ENCODE peak calls at places on chromosomes 5 and 9, in four cellular contexts. M, H, D and K are unnamed samples.

GRCh38 chr5:56455417-56455816 is 222.3 kb upstream of the ANKRD55 start:
- DNase-seq in M (no peak), H (no peak), D (no peak), K (no peak)

GRCh38 chr5:119072496-119072895 is 1.6 kb downstream of the DMXL1 start:
- DNase-seq in M (no peak), H (no peak), D (no peak), K (no peak)

GRCh38 chr5:139389701-139390638 is at the start of gene MZB1:
- DNase-seq in M (no peak), H (no peak), D (no peak), K (no peak)

GRCh38 chr9:20382460-20383071 is 239.7 kb downstream of the MLLT3 start:
- DNase-seq in M (peak), H (no peak), D (no peak), K (peak)

GRCh38 chr9:113468716-113469448 is 5.4 kb downstream of the RGS3 start:
- DNase-seq in M (peak), H (no peak), D (no peak), K (peak)

GRCh38 chr5:81425569-81425968 is 31.6 kb upstream of the ACOT12 start:
- DNase-seq in M (peak), H (no peak), D (peak), K (peak)

GRCh38 chr5:78824826-78825225 is 160.3 kb downstream of the ARSB start:
- DNase-seq in M (no peak), H (no peak), D (no peak), K (no peak)

GRCh38 chr9:127589955-127590370 is 22.1 kb upstream of the STXBP1 start:
- DNase-seq in M (peak), H (peak), D (peak), K (no peak)

GRCh38 chr5:173925449-173926071 is 37.4 kb downstream of the CPEB4 start:
- DNase-seq in M (peak), H (no peak), D (peak), K (no peak)

GRCh38 chr5:40367260-40367659 is 312.5 kb upstream of the PTGER4 start:
- DNase-seq in M (peak), H (no peak), D (no peak), K (no peak)

GRCh38 chr5:55052383-55052931 is 28.4 kb downstream of the GZMK start:
- DNase-seq in M (peak), H (no peak), D (no peak), K (no peak)

GRCh38 chr5:40675396-40676133 is 4.2 kb upstream of the PTGER4 start:
- DNase-seq in M (no peak), H (no peak), D (no peak), K (no peak)

GRCh38 chr5:73531356-73531755 is 33.1 kb downstream of the BTF3 start:
- DNase-seq in M (peak), H (no peak), D (no peak), K (no peak)

GRCh38 chr5:38715671-38716070 is 130.1 kb upstream of the OSMR start:
- DNase-seq in M (no peak), H (no peak), D (no peak), K (no peak)

GRCh38 chr9:124042168-124042775 is 30.7 kb downstream of the LHX2 start:
- DNase-seq in M (no peak), H (no peak), D (no peak), K (no peak)

GRCh38 chr9:7967851-7968250 is 168.3 kb upstream of the DMAC1 start:
- DNase-seq in M (no peak), H (no peak), D (peak), K (no peak)

GRCh38 chr9:137236238-137236935 is 4.7 kb upstream of the TUBB4B start:
- DNase-seq in M (peak), H (peak), D (peak), K (no peak)
- H3K4me3 ChIP-seq in M (no peak), H (no peak), D (no peak), K (no peak)

DNA sequence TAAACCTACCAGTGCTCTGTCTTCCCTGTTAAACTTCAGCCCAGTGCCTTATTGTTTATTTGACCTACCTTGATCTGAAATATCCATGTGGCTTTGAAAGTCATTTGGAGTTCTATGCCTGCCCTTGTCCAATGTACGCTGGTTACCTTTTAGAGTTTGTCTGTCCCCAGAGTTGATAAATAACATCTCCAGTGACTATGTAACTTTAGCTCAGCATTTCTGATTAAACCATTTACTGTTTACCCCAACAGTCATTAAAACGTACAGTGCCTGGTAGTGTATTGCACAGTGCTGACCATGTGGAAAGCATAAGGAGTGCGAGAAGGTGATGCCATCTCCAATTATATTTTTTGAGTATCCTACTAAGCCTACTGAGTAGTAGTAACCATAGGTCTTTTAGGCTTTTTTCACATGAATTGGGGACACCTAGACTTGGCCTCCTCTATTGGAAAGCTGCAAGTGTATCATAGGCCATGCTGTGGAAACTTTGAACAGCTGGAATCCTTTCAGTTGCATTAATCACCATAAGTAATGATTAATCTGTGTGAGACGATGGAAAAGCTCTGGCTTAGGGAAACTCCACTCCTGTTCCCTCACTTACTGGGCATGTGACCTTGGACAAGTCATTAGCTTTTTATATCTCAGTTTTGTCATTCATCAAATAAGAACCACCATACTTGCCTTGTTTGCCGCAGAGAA is 93.5 kb downstream of the MAST4 start:
- DNase-seq in M (no peak), H (no peak), D (no peak), K (no peak)
- H3K4me3 ChIP-seq in M (no peak), H (no peak), D (no peak), K (no peak)

DNA sequence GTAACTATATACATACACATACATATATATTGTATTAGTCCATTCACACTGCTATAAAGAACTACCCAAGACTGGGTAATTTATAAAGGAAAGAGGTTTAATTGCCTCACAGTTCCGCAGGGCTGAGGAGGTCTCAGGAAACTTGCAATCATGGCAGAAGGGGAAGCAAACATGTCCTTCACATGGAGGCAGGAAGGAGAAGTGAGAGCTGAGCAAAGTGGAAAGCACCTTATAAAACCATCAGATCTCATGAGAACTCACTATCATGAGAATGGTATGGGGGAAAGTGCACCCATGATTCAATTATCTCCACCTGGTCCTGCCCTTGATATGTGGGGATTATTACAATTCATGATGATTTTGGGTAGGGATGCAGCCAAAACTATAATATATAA is 56.6 kb downstream of the LIX1 start:
- DNase-seq in M (no peak), H (no peak), D (no peak), K (no peak)
- H3K4me3 ChIP-seq in M (no peak), H (no peak), D (no peak), K (no peak)

GRCh38 chr5:80184235-80185023 is 71.4 kb downstream of the SERINC5 start:
- DNase-seq in M (no peak), H (no peak), D (peak), K (no peak)
- H3K4me3 ChIP-seq in M (no peak), H (no peak), D (no peak), K (no peak)

GRCh38 chr9:89743216-89743575 is 138.4 kb downstream of the GADD45G start:
- DNase-seq in M (no peak), H (no peak), D (no peak), K (no peak)

GRCh38 chr9:89744730-89745129 is 139.9 kb downstream of the GADD45G start:
- DNase-seq in M (no peak), H (no peak), D (no peak), K (no peak)

GRCh38 chr9:89743576-89744254 is 138.9 kb downstream of the GADD45G start:
- DNase-seq in M (no peak), H (no peak), D (no peak), K (no peak)

GRCh38 chr9:89745601-89746376 is 141.0 kb downstream of the GADD45G start:
- DNase-seq in M (no peak), H (no peak), D (no peak), K (no peak)

DNA sequence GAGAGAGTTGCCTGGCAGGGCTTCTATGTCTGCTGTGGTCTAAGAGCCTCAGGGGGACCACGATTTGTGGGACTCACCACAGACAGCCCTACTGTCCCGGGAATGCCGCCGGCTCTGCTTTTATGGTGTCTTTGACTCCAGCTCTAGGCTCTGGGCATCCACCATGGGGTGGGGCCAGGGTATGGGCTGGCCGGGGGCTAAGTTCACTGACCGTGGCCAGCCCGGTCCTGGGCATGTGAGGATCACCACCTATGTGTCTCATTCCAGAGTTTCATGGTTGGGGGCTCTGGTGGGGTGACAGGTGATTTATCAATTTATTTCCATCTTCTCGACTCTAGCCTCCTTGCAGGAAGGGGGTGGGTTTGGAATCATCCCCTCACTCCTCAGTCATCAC is 139.4 kb downstream of the GADD45G start:
- DNase-seq in M (no peak), H (no peak), D (no peak), K (no peak)
- H3K4me3 ChIP-seq in M (no peak), H (no peak), D (no peak), K (no peak)

GRCh38 chr9:3513265-3513818 is 12.5 kb downstream of the RFX3 start:
- DNase-seq in M (no peak), H (no peak), D (no peak), K (no peak)

GRCh38 chr9:3520564-3520963 is 5.2 kb downstream of the RFX3 start:
- DNase-seq in M (no peak), H (no peak), D (no peak), K (no peak)

GRCh38 chr9:3514786-3515185 is 11.0 kb downstream of the RFX3 start:
- DNase-seq in M (no peak), H (no peak), D (no peak), K (no peak)

GRCh38 chr9:3517377-3518048 is 8.3 kb downstream of the RFX3 start:
- DNase-seq in M (peak), H (no peak), D (no peak), K (no peak)

GRCh38 chr9:3516667-3517330 is 9.0 kb downstream of the RFX3 start:
- DNase-seq in M (no peak), H (no peak), D (no peak), K (no peak)
- H3K4me3 ChIP-seq in M (no peak), H (no peak), D (no peak), K (no peak)

DNA sequence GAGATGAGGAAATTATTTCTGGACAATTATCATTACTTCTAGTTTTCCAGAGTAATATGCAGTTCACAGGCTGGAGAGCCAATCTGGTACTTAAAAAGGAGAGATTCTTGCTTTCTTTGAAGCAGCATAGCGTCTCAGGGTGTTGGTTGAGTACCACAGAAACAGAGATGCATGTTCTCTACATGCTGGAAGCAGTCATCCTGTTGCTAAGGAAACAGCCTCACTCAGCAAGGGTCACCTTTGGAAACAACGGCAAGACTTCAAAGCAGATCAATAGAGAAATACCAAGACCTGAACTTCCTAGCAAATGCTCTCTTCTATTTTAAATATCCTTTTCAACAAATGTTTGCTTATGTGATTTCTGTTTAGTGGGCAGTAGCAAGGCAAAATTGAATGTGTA is 172.8 kb downstream of the TAF11L14 start:
- DNase-seq in M (no peak), H (no peak), D (no peak), K (no peak)
- H3K4me3 ChIP-seq in M (no peak), H (no peak), D (no peak), K (no peak)

GRCh38 chr9:129595323-129595741 is 25.6 kb downstream of the C9orf50 start:
- DNase-seq in M (peak), H (no peak), D (no peak), K (peak)

GRCh38 chr9:129597355-129598088 is 23.4 kb downstream of the C9orf50 start:
- DNase-seq in M (peak), H (no peak), D (peak), K (no peak)

GRCh38 chr9:129595903-129596540 is 24.9 kb downstream of the C9orf50 start:
- DNase-seq in M (no peak), H (no peak), D (no peak), K (no peak)

GRCh38 chr9:129596541-129597328 is 24.2 kb downstream of the C9orf50 start:
- DNase-seq in M (peak), H (no peak), D (peak), K (peak)

GRCh38 chr9:129598089-129598596 is 22.8 kb downstream of the C9orf50 start:
- DNase-seq in M (no peak), H (no peak), D (no peak), K (no peak)
- H3K4me3 ChIP-seq in M (peak), H (no peak), D (no peak), K (peak)

GRCh38 chr5:145777445-145778063 is 57.6 kb downstream of the PRELID2 start:
- DNase-seq in M (no peak), H (no peak), D (no peak), K (no peak)

GRCh38 chr5:145775893-145776444 is 59.2 kb downstream of the PRELID2 start:
- DNase-seq in M (peak), H (peak), D (peak), K (peak)

GRCh38 chr5:145780961-145781360 is 54.2 kb downstream of the PRELID2 start:
- DNase-seq in M (no peak), H (no peak), D (no peak), K (peak)

GRCh38 chr5:145776886-145777285 is 58.3 kb downstream of the PRELID2 start:
- DNase-seq in M (peak), H (no peak), D (no peak), K (peak)

DNA sequence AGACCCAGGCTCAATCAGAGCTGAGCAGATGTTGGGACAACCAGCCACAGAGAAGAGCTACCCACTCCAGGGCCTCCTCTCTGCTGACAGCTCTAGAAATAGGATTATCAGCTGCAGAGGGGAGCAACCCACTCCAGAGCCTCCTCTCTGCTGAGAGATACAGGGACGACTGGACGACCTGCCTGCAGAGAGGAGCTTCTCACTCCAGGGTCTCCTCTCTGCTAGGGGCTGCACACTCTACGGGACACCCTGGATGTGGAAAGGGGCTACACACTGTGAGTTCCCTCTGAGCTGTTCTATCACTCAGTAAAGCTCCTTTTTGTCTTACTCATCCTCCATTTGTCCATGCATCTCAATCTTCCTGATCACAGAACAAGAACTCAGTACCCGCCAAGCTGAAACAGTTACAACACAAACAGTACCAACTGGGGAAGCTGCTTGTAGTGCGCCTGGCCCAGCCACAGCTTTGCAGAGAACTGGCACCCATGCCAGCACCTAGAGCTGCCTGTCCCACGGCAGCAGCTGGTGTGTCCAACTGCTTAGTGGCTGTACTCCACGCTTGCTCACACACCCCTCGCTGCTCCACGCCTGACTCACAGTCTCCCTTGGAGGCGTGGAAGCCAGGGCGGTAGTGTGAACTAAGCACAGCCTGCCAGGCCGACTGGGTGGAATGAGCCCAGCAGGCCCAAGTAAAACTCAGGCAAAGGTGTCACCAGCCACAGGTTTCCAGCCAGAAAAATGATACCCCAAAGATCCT is 56.8 kb downstream of the PRELID2 start:
- DNase-seq in M (no peak), H (no peak), D (no peak), K (no peak)
- H3K4me3 ChIP-seq in M (no peak), H (no peak), D (no peak), K (no peak)